ENCODE peak calls at places on chromosomes 11 and 22, in six cellular contexts. J is A549, V is HCT116, Y is esophagus squamous epithelium, I is astrocyte, R is prostate gland. Z is an unnamed sample.

GRCh38 chr22:41822289-41823057 is 10.4 kb upstream of the SREBF2 start:
- DNase-seq in I (peak; percentile 76), Y (no peak), V (peak; percentile 62), R (peak; percentile 58), J (peak; percentile 62), Z (no peak)

GRCh38 chr11:119416606-119417580 is 6.1 kb downstream of the THY1 start:
- DNase-seq in R (no peak), Y (no peak), I (peak; percentile 67), V (no peak), J (no peak), Z (peak; percentile 31)

GRCh38 chr11:41954034-41954433 is 494.6 kb upstream of the LRRC4C start:
- DNase-seq in V (no peak), R (no peak), J (no peak), Y (no peak), I (peak; percentile 95), Z (no peak)

GRCh38 chr11:112499153-112499907 is 238.7 kb upstream of the PLET1 start:
- DNase-seq in I (no peak), J (no peak), R (no peak), V (no peak), Y (no peak), Z (no peak)

GRCh38 chr22:46373838-46374662 is 38.5 kb downstream of the TRMU start:
- DNase-seq in I (peak; percentile 48), Y (no peak), R (no peak), J (no peak), V (no peak), Z (no peak)

GRCh38 chr11:66616379-66617147 is at the start of gene RBM14:
- DNase-seq in I (peak; percentile 98), R (peak; percentile 99), V (peak; percentile 98), J (peak; percentile 99), Y (peak; percentile 89), Z (peak; percentile 99)

GRCh38 chr11:72875736-72876135 is 61.5 kb downstream of the ATG16L2 start:
- DNase-seq in V (no peak), I (no peak), J (no peak), R (no peak), Y (no peak), Z (no peak)

GRCh38 chr11:75820636-75821035 is 5.6 kb downstream of the UVRAG start:
- DNase-seq in J (no peak), Y (no peak), I (no peak), V (no peak), R (no peak), Z (no peak)

GRCh38 chr11:100630898-100631297 is 56.2 kb upstream of the ARHGAP42 start:
- DNase-seq in R (no peak), V (no peak), J (no peak), Y (no peak), I (peak; percentile 11), Z (no peak)

GRCh38 chr11:6941970-6942369 is 15.7 kb downstream of the ZNF215 start:
- DNase-seq in I (no peak), Y (no peak), J (no peak), R (no peak), V (no peak), Z (no peak)

GRCh38 chr22:19554834-19555404 is 30.7 kb upstream of the CLDN5 start:
- DNase-seq in J (peak; percentile 59), I (no peak), Y (no peak), R (no peak), V (peak; percentile 28), Z (no peak)

GRCh38 chr11:111194789-111195188 is 50.7 kb upstream of the POU2AF2 start:
- DNase-seq in J (no peak), V (no peak), R (no peak), I (no peak), Y (no peak), Z (no peak)

GRCh38 chr11:17684550-17684949 is 34.8 kb upstream of the MYOD1 start:
- DNase-seq in R (no peak), I (no peak), J (no peak), Y (no peak), V (no peak), Z (no peak)

GRCh38 chr11:105046898-105047579 is 1.9 kb upstream of the CARD16 start:
- DNase-seq in V (no peak), I (peak; percentile 99), Y (no peak), J (peak; percentile 90), R (peak; percentile 15), Z (no peak)

GRCh38 chr11:9681583-9682372 is 17.9 kb downstream of the SWAP70 start:
- DNase-seq in Y (no peak), V (no peak), J (no peak), I (no peak), R (no peak), Z (no peak)

GRCh38 chr11:120022617-120023016 is 115.3 kb downstream of the TRIM29 start:
- DNase-seq in V (no peak), R (no peak), I (no peak), Y (no peak), J (no peak), Z (no peak)

GRCh38 chr22:24696551-24697001 is 77.9 kb downstream of the PIWIL3 start:
- DNase-seq in Y (no peak), R (no peak), V (no peak), J (no peak), I (no peak), Z (no peak)

GRCh38 chr11:128610765-128611617 is 23.6 kb upstream of the ETS1 start:
- DNase-seq in Y (peak; percentile 40), V (no peak), R (no peak), I (no peak), J (no peak), Z (no peak)

GRCh38 chr11:95652002-95652472 is 137.5 kb downstream of the FAM76B start:
- DNase-seq in Y (no peak), R (peak; percentile 16), I (no peak), V (no peak), J (no peak), Z (no peak)

GRCh38 chr11:130737041-130737830 is 179.0 kb downstream of the SNX19 start:
- DNase-seq in I (peak; percentile 66), Y (no peak), V (no peak), J (no peak), R (no peak), Z (no peak)

GRCh38 chr11:101346591-101346990 is 217.0 kb upstream of the PGR start:
- DNase-seq in I (no peak), Y (no peak), V (no peak), R (no peak), J (no peak), Z (no peak)

GRCh38 chr11:8822476-8822875 is 88.5 kb upstream of the AKIP1 start:
- DNase-seq in V (no peak), R (no peak), I (no peak), J (no peak), Y (no peak), Z (no peak)

GRCh38 chr11:69788956-69789355 is 13.8 kb upstream of the FGF4 start:
- DNase-seq in V (no peak), I (no peak), Y (no peak), J (no peak), R (no peak), Z (no peak)

GRCh38 chr22:20242393-20243175 is 25.5 kb downstream of the RTN4R start:
- DNase-seq in I (no peak), R (no peak), J (no peak), Y (no peak), V (no peak), Z (no peak)

GRCh38 chr11:2770556-2771301 is 70.9 kb upstream of the KCNQ1OT1 start:
- DNase-seq in J (no peak), R (no peak), Y (no peak), V (no peak), I (no peak), Z (no peak)

GRCh38 chr11:134947556-134947955 is 535.5 kb upstream of the B3GAT1 start:
- DNase-seq in Y (no peak), J (no peak), I (no peak), R (no peak), V (no peak), Z (no peak)

GRCh38 chr11:26623076-26623666 is 51.1 kb upstream of the MUC15 start:
- DNase-seq in R (no peak), I (peak; percentile 25), J (peak; percentile 42), Y (no peak), V (no peak), Z (no peak)

GRCh38 chr11:705646-706438 is at the start of gene EPS8L2:
- DNase-seq in I (no peak), R (peak; percentile 76), V (no peak), Y (no peak), J (peak; percentile 56), Z (no peak)

GRCh38 chr11:19679952-19680823 is 32.4 kb upstream of the NAV2 start:
- DNase-seq in R (peak; percentile 77), V (peak; percentile 75), J (peak; percentile 87), I (peak; percentile 96), Y (no peak), Z (peak; percentile 24)
- H3K27ac ChIP-seq in R (peak overlapping the region; percentile 61), V (no peak overlapping the region), J (peak overlapping the region; percentile 88), I (peak overlapping the region; percentile 79), Y (peak overlapping the region; percentile 91), Z (peak overlapping the region; percentile 49)

GRCh38 chr11:58613228-58613627 is 9.2 kb upstream of the CNTF start:
- DNase-seq in R (no peak), J (no peak), V (no peak), I (no peak), Y (no peak), Z (no peak)

GRCh38 chr11:58615556-58615955 is 6.9 kb upstream of the CNTF start:
- DNase-seq in I (no peak), J (no peak), Y (no peak), R (no peak), V (no peak), Z (no peak)

GRCh38 chr11:58618215-58618614 is 4.2 kb upstream of the CNTF start:
- DNase-seq in J (peak; percentile 8), R (no peak), V (no peak), I (no peak), Y (no peak), Z (no peak)

GRCh38 chr11:58621586-58622262 is 741 bp upstream of the CNTF start:
- DNase-seq in Y (no peak), J (no peak), R (no peak), I (no peak), V (no peak), Z (no peak)

GRCh38 chr11:58616594-58616993 is 5.9 kb upstream of the CNTF start:
- DNase-seq in Y (no peak), V (no peak), R (no peak), I (peak; percentile 93), J (peak; percentile 4), Z (no peak)
- H3K27ac ChIP-seq in Y (no peak overlapping the region), V (no peak overlapping the region), R (no peak overlapping the region), I (peak overlapping the region; percentile 20), J (no peak overlapping the region), Z (no peak overlapping the region)

DNA sequence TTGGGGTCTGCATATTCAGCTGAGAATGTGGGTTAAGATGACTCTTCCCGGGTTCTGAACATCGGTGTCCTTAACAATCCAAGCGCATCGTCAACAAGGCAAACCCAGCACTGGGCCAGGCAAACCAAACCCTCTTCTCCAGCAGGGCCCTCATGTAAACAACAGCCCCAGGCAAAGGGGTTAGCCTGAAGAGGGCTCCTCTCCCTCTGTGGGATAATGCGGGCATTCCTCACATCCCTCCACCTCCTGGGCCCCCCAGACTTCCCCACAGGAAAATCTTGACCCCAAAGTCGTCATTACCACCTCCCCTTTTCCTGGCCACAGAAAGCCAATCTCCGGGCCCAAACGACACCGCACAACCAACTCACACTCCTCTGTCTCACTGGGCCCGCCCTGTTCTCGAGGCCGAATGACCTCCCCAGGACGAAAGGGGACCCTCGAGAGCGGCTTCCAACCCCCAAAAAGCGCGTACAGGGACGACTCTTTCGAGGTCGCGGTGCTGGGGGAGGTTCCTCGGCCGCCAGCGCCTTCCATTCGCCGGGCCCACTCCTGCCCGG is 561 bp downstream of the DDB1 start:
- DNase-seq in Y (no peak), J (no peak), I (no peak), R (no peak), V (no peak), Z (no peak)
- H3K27ac ChIP-seq in Y (peak overlapping the region; percentile 95), J (peak overlapping the region; percentile 93), I (peak overlapping the region; percentile 94), R (peak overlapping the region; percentile 82), V (peak overlapping the region; percentile 92), Z (peak overlapping the region; percentile 75)

GRCh38 chr11:133605493-133605892 is 73.2 kb upstream of the OPCML start:
- DNase-seq in R (no peak), Y (no peak), J (no peak), I (no peak), V (no peak), Z (no peak)
- H3K27ac ChIP-seq in R (no peak overlapping the region), Y (no peak overlapping the region), J (no peak overlapping the region), I (no peak overlapping the region), V (no peak overlapping the region), Z (no peak overlapping the region)

Z was measured in caudate nucleus.